ENCODE peak calls at places on chromosomes 7 and 10, in ten cellular contexts. R is BE2C, J is HepG2, O is colonic mucosa, X is lower lobe of right lung, H is nephron progenitor cell, C is mesothelial cell of epicardium, F is GM20000, G is H9, U is MM.1S. M is an unnamed sample.

GRCh38 chr10:69644658-69645295 is 14.7 kb downstream of the FAM241B start:
- DNase-seq in U (no peak), C (no peak), O (peak), J (peak), R (peak), G (peak), H (peak), F (peak), X (no peak), M (no peak)

GRCh38 chr7:121366852-121367431 is 29.2 kb downstream of the FAM3C start:
- DNase-seq in F (no peak), G (no peak), X (no peak), U (peak), C (no peak), O (no peak), R (peak), J (peak), H (no peak), M (no peak)

GRCh38 chr7:150686030-150686626 is 622 bp downstream of the GIMAP2 start:
- DNase-seq in O (no peak), R (no peak), F (no peak), U (no peak), J (no peak), C (no peak), G (no peak), X (no peak), H (no peak), M (no peak)

GRCh38 chr7:111752022-111752582 is 189.8 kb upstream of the IMMP2L start:
- DNase-seq in J (peak), C (no peak), H (peak), F (peak), U (peak), G (peak), O (peak), X (peak), R (peak), M (no peak)

GRCh38 chr7:29865526-29865925 is 59.2 kb downstream of the WIPF3 start:
- DNase-seq in H (no peak), X (no peak), O (no peak), U (no peak), R (no peak), J (peak), C (no peak), F (no peak), G (no peak), M (no peak)

GRCh38 chr7:154789404-154789803 is 213.5 kb downstream of the PAXIP1 start:
- DNase-seq in G (no peak), F (no peak), U (no peak), J (peak), R (peak), H (peak), C (no peak), O (no peak), X (no peak), M (no peak)

GRCh38 chr7:9945131-9945530 is 1028.5 kb upstream of the PHF14 start:
- DNase-seq in C (no peak), R (no peak), X (no peak), U (no peak), H (no peak), F (no peak), O (no peak), G (no peak), J (no peak), M (no peak)

GRCh38 chr7:137146552-137146961 is 197.0 kb downstream of the PTN start:
- DNase-seq in U (no peak), C (no peak), G (no peak), O (no peak), F (no peak), R (no peak), J (no peak), H (no peak), X (no peak), M (no peak)

GRCh38 chr7:34723866-34724490 is 66.0 kb downstream of the NPSR1 start:
- DNase-seq in R (no peak), H (no peak), X (no peak), C (no peak), G (no peak), O (no peak), U (peak), J (no peak), F (peak), M (no peak)

GRCh38 chr10:63264852-63265617 is 131.9 kb downstream of the NRBF2 start:
- DNase-seq in C (no peak), F (peak), O (peak), U (peak), G (no peak), R (peak), J (peak), H (peak), X (no peak), M (no peak)

GRCh38 chr10:93995598-93996271 is 2.0 kb downstream of the PLCE1 start:
- DNase-seq in X (no peak), O (peak), U (no peak), C (no peak), F (no peak), G (no peak), H (no peak), J (no peak), R (no peak), M (no peak)

GRCh38 chr7:30800785-30801252 is 29.6 kb downstream of the MINDY4 start:
- DNase-seq in H (peak), X (no peak), R (peak), C (no peak), O (peak), U (peak), G (peak), F (peak), J (peak), M (no peak)

GRCh38 chr10:118870467-118871243 is 115.9 kb upstream of the CACUL1 start:
- DNase-seq in R (peak), O (no peak), U (no peak), H (peak), J (peak), F (no peak), X (no peak), C (no peak), G (no peak), M (peak)

GRCh38 chr7:138036135-138036534 is 34.2 kb upstream of the CREB3L2 start:
- DNase-seq in F (no peak), X (no peak), R (no peak), C (no peak), H (no peak), J (no peak), O (no peak), U (no peak), G (no peak), M (no peak)

GRCh38 chr7:128217030-128217805 is 23.9 kb upstream of the LEP start:
- DNase-seq in J (no peak), R (no peak), F (no peak), O (no peak), C (no peak), G (peak), H (no peak), U (no peak), X (peak), M (no peak)

GRCh38 chr10:44400553-44400952 is 15.7 kb upstream of the CXCL12 start:
- DNase-seq in F (no peak), R (no peak), C (no peak), X (no peak), G (no peak), J (no peak), U (no peak), O (no peak), H (no peak), M (no peak)

GRCh38 chr7:37984775-37985390 is 64.4 kb downstream of the EPDR1 start:
- DNase-seq in C (no peak), J (no peak), U (no peak), R (no peak), G (no peak), H (no peak), F (no peak), O (no peak), X (no peak), M (no peak)

GRCh38 chr7:121076350-121077164 is 88.0 kb downstream of the CPED1 start:
- DNase-seq in G (no peak), F (no peak), H (no peak), U (no peak), R (no peak), C (no peak), J (no peak), O (no peak), X (no peak), M (no peak)

GRCh38 chr7:128422856-128423255 is 13.1 kb upstream of the IMPDH1 start:
- DNase-seq in R (no peak), F (no peak), H (no peak), C (no peak), G (no peak), X (no peak), O (no peak), J (no peak), U (no peak), M (no peak)

GRCh38 chr7:120805636-120806388 is 52.1 kb downstream of the TSPAN12 start:
- DNase-seq in G (peak), X (no peak), C (peak), U (peak), O (peak), J (peak), F (peak), R (peak), H (peak), M (no peak)

GRCh38 chr7:55177068-55177530 is 158.3 kb downstream of the EGFR start:
- DNase-seq in R (no peak), U (no peak), H (no peak), G (no peak), F (no peak), X (no peak), C (no peak), J (no peak), O (no peak), M (no peak)

GRCh38 chr7:140330128-140330527 is 68.2 kb downstream of the SLC37A3 start:
- DNase-seq in O (no peak), X (no peak), U (no peak), C (no peak), G (no peak), J (no peak), H (no peak), F (no peak), R (no peak), M (no peak)

GRCh38 chr7:149715476-149715875 is 57.9 kb downstream of the ZNF467 start:
- DNase-seq in X (peak), J (no peak), U (no peak), O (no peak), G (peak), H (no peak), R (no peak), C (no peak), F (no peak), M (no peak)

GRCh38 chr7:89988070-89988469 is 166.2 kb upstream of the STEAP1 start:
- DNase-seq in H (no peak), U (no peak), C (no peak), O (no peak), R (no peak), X (no peak), G (no peak), J (no peak), F (no peak), M (no peak)

GRCh38 chr7:28958946-28959417 is 852 bp upstream of the TRIL start:
- DNase-seq in F (no peak), C (no peak), H (no peak), J (no peak), X (no peak), R (no peak), G (no peak), O (no peak), U (no peak), M (no peak)

GRCh38 chr7:82594665-82595064 is 151.1 kb upstream of the CACNA2D1 start:
- DNase-seq in G (no peak), R (no peak), U (no peak), C (no peak), J (no peak), F (no peak), X (no peak), H (no peak), O (no peak), M (no peak)

DNA sequence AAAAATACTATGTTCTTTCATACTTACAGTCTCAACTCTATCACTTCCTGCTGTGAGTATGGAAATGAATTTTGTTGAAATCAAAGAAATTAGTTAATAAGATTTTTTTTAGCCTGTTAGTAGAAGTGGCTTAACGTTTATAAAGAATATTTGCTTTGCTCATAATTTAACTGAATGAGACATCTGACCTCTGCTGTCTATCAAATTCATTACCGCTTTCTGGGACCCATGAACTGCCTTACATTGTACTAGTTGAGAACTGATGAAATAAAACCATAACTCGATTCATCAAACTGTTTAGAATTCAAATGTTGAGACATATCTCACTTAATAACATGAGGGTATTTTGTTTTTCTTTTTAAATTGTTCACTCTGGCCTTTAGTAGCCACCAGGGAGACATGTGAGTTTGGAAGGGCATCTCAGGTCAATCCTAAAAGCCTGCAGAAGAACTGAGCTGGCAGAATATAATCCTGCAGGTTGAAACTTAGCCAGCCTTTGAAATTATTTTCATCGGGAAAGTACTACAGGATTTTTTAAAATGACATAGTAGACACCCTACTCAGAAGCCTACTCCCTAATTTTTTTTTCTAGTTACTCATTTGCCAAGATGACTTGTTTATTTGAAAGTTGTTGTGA is 78.7 kb downstream of the KIAA1217 start:
- DNase-seq in H (no peak), F (no peak), X (no peak), O (no peak), C (no peak), R (no peak), G (no peak), J (no peak), U (no peak), M (no peak)
- TF ChIP-seq CTCF in H (no peak), F (no peak), X (no peak), O (no peak), C (no peak), R (no peak), G (no peak), J (no peak), U (no peak), M (peak)

GRCh38 chr7:12640299-12641096 is 46.9 kb upstream of the ARL4A start:
- DNase-seq in G (no peak), X (no peak), H (no peak), J (peak), R (no peak), C (no peak), O (no peak), F (no peak), U (no peak), M (no peak)

GRCh38 chr7:12637819-12638592 is 49.4 kb upstream of the ARL4A start:
- DNase-seq in U (peak), H (no peak), C (no peak), X (no peak), G (no peak), O (no peak), F (no peak), R (peak), J (no peak), M (no peak)

GRCh38 chr7:12641196-12641595 is 46.2 kb upstream of the ARL4A start:
- DNase-seq in X (no peak), R (no peak), G (no peak), O (no peak), U (no peak), J (no peak), C (no peak), H (no peak), F (no peak), M (no peak)

GRCh38 chr7:12637328-12637727 is 50.1 kb upstream of the ARL4A start:
- DNase-seq in H (no peak), O (no peak), U (no peak), C (no peak), G (no peak), X (no peak), F (no peak), R (no peak), J (no peak), M (no peak)

GRCh38 chr7:12638851-12639467 is 48.5 kb upstream of the ARL4A start:
- DNase-seq in C (no peak), H (no peak), U (peak), O (no peak), F (peak), J (peak), G (no peak), R (no peak), X (no peak), M (no peak)
- TF ChIP-seq CTCF in C (peak), H (peak), U (peak), O (peak), F (no peak), J (peak), G (peak), R (peak), X (peak), M (peak)

DNA sequence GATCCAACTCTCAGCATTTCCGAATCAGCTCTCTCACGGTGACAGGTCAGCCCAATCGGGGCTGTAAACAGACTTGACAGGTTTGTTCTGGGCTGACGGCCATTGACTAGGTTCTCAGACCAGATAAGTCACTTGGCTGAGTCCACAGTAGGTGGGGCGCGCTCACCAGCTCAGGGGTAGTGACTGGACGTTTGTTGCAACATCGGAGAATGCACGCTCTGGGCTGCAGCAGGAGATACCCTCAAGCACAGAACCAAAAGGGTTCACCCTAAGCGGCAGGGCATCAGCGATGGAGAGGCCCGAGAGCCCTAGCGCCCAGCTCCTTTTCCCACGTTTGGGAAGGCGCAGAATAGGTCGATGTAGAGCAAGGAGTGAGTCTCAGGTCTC is 1.8 kb downstream of the KLLN start:
- DNase-seq in G (peak), F (peak), O (peak), H (peak), X (peak), R (no peak), C (peak), J (peak), U (peak), M (peak)
- TF ChIP-seq CTCF in G (peak), F (peak), O (no peak), H (no peak), X (no peak), R (no peak), C (no peak), J (peak), U (no peak), M (peak)

GRCh38 chr7:45921699-45922519 is 837 bp upstream of the IGFBP3 start:
- DNase-seq in C (peak), J (peak), H (peak), F (no peak), G (peak), X (peak), U (peak), O (peak), R (peak), M (no peak)
- TF ChIP-seq CTCF in C (peak), J (peak), H (peak), F (peak), G (peak), X (peak), U (peak), O (peak), R (peak), M (peak)

GRCh38 chr10:66838656-66839055 is 87.2 kb upstream of the LRRTM3 start:
- DNase-seq in H (no peak), U (no peak), J (no peak), C (no peak), X (no peak), O (no peak), F (no peak), G (no peak), R (no peak), M (no peak)

GRCh38 chr10:66842867-66843266 is 83.0 kb upstream of the LRRTM3 start:
- DNase-seq in F (no peak), R (no peak), U (no peak), O (no peak), H (no peak), G (no peak), J (no peak), C (no peak), X (no peak), M (no peak)

DNA sequence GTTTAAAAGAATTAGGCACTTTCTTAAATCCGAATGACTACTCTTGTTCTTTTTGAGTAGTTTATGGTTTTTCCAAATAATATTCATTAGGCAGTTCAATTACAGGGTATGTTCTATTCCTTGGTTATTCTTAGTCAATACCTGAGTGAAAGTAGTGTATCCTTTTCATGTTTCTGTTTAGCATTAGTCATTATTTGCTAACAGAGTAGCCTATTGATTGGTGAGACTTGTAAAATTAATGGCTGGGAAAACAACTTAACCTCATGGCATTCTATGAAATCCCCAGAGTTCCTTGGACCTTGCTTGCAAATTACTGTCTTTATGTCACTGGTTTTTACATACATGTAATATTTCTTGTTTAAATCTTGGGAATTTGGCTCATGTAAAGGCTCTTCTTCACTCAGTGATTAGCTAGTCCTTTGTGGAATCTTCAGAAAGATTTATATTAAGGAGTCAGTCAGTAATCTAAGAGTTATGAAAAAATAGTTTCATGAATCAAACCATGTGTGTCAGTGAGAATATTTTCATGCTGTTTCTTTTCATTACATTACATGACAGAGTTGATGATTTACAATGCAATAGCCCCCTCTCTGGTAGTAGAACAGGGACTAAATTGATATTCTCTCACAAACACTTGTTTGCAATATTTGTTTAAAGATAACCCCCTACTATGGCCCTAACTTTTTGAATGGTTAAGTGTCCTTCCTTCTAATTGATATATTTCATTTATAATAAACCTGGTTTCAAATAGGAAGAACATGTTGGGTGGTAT is 81.5 kb upstream of the LRRTM3 start:
- DNase-seq in X (no peak), J (no peak), R (no peak), F (no peak), U (no peak), G (no peak), O (no peak), C (no peak), H (no peak), M (no peak)
- TF ChIP-seq CTCF in X (no peak), J (no peak), R (no peak), F (no peak), U (no peak), G (peak), O (no peak), C (no peak), H (no peak), M (peak)

GRCh38 chr10:42691361-42692120 is 53.2 kb upstream of the ZNF33B start:
- DNase-seq in J (no peak), U (no peak), C (no peak), X (no peak), H (no peak), R (peak), O (no peak), F (no peak), G (peak), M (no peak)
- TF ChIP-seq CTCF in J (no peak), U (no peak), C (no peak), X (no peak), H (no peak), R (no peak), O (no peak), F (no peak), G (no peak), M (no peak)

GRCh38 chr10:22335204-22335956 is 9.9 kb upstream of the SPAG6 start:
- DNase-seq in O (peak), H (peak), J (no peak), R (no peak), G (peak), F (peak), X (peak), U (no peak), C (no peak), M (no peak)
- TF ChIP-seq CTCF in O (no peak), H (no peak), J (no peak), R (no peak), G (no peak), F (no peak), X (peak), U (no peak), C (no peak), M (no peak)